ENCODE peak calls at places on chromosomes 16 and 17, in five cellular contexts. K is CD8-positive, alpha-beta T cell; Z is A549; R is PC-3; B is tibial nerve. J is an unnamed sample.

GRCh38 chr17:27421111-27421510 is 35.1 kb upstream of the KSR1 start:
- DNase-seq in K (no peak), Z (no peak), R (no peak), B (no peak), J (no peak)

GRCh38 chr17:10792156-10792555 is 11.7 kb downstream of the TMEM238L start:
- DNase-seq in K (no peak), Z (no peak), R (no peak), B (no peak), J (no peak)

GRCh38 chr17:28928061-28928460 is 23.3 kb downstream of the PHF12 start:
- DNase-seq in K (no peak), Z (no peak), R (no peak), B (no peak), J (no peak)

GRCh38 chr17:66975614-66976378 is 11.3 kb downstream of the CACNG4 start:
- DNase-seq in K (no peak), Z (peak), R (peak), B (no peak), J (no peak)

GRCh38 chr17:49646391-49647255 is 31.3 kb downstream of the SPOP start:
- DNase-seq in K (no peak), Z (peak), R (peak), B (no peak), J (peak)

GRCh38 chr17:39928868-39929651 is 1.5 kb downstream of the LRRC3C start:
- DNase-seq in K (no peak), Z (peak), R (peak), B (no peak), J (peak)

GRCh38 chr16:48526958-48527331 is 83.0 kb downstream of the N4BP1 start:
- DNase-seq in K (no peak), Z (no peak), R (no peak), B (no peak), J (no peak)

GRCh38 chr17:48472485-48473281 is 42.7 kb upstream of the SKAP1 start:
- DNase-seq in K (no peak), Z (peak), R (peak), B (no peak), J (peak)

GRCh38 chr17:7959503-7960253 is 27.7 kb downstream of the CNTROB start:
- DNase-seq in K (no peak), Z (no peak), R (no peak), B (no peak), J (no peak)

GRCh38 chr16:14354561-14355351 is 275.3 kb downstream of the PARN start:
- DNase-seq in K (no peak), Z (peak), R (no peak), B (no peak), J (no peak)

GRCh38 chr16:22681881-22682291 is 132.1 kb upstream of the HS3ST2 start:
- DNase-seq in K (no peak), Z (no peak), R (no peak), B (no peak), J (no peak)

GRCh38 chr16:85296859-85297698 is 184.8 kb upstream of the CIBAR2 start:
- DNase-seq in K (peak), Z (peak), R (peak), B (no peak), J (no peak)

GRCh38 chr16:78256686-78257375 is 157.4 kb downstream of the WWOX start:
- DNase-seq in K (no peak), Z (no peak), R (no peak), B (no peak), J (no peak)

GRCh38 chr17:74446551-74447500 is 14.9 kb downstream of the GPRC5C start:
- DNase-seq in K (no peak), Z (no peak), R (no peak), B (peak), J (no peak)

GRCh38 chr16:11016993-11017392 is 72.6 kb downstream of the CLEC16A start:
- DNase-seq in K (peak), Z (peak), R (peak), B (no peak), J (no peak)

GRCh38 chr17:56528636-56529170 is 64.8 kb upstream of the NOG start:
- DNase-seq in K (no peak), Z (no peak), R (no peak), B (no peak), J (no peak)

GRCh38 chr16:1078579-1079021 is 6.1 kb downstream of the SSTR5 start:
- DNase-seq in K (no peak), Z (peak), R (peak), B (no peak), J (no peak)

GRCh38 chr17:59238904-59239303 is 18.6 kb downstream of the GDPD1 start:
- DNase-seq in K (no peak), Z (no peak), R (no peak), B (no peak), J (no peak)

GRCh38 chr16:84832488-84833141 is 12.8 kb downstream of the CRISPLD2 start:
- DNase-seq in K (no peak), Z (no peak), R (no peak), B (peak), J (peak)

GRCh38 chr17:6279659-6280058 is 155.3 kb downstream of the AIPL1 start:
- DNase-seq in K (no peak), Z (peak), R (peak), B (no peak), J (no peak)

GRCh38 chr17:78727476-78728229 is 54.4 kb downstream of the CYTH1 start:
- DNase-seq in K (no peak), Z (no peak), R (no peak), B (no peak), J (no peak)

GRCh38 chr17:22469101-22469880 is 777.0 kb downstream of the KCNJ18 start:
- DNase-seq in K (no peak), Z (no peak), R (no peak), B (no peak), J (no peak)

GRCh38 chr17:1473170-1473569 is 17.1 kb upstream of the CRK start:
- DNase-seq in K (no peak), Z (no peak), R (no peak), B (no peak), J (no peak)

GRCh38 chr16:85471469-85472431 is 141.4 kb upstream of the GSE1 start:
- DNase-seq in K (no peak), Z (no peak), R (peak), B (no peak), J (no peak)

GRCh38 chr17:31281061-31281460 is 16.0 kb downstream of the OMG start:
- DNase-seq in K (no peak), Z (no peak), R (no peak), B (no peak), J (no peak)

GRCh38 chr17:77324227-77324626 is 183.5 kb downstream of the SEC14L1 start:
- DNase-seq in K (no peak), Z (no peak), R (no peak), B (peak), J (no peak)

GRCh38 chr17:77325826-77326581 is 185.2 kb downstream of the SEC14L1 start:
- DNase-seq in K (no peak), Z (no peak), R (no peak), B (peak), J (no peak)

GRCh38 chr17:77326636-77327035 is 185.9 kb downstream of the SEC14L1 start:
- DNase-seq in K (no peak), Z (no peak), R (no peak), B (peak), J (no peak)

GRCh38 chr17:77327181-77327565 is 186.4 kb downstream of the SEC14L1 start:
- DNase-seq in K (no peak), Z (no peak), R (no peak), B (peak), J (no peak)

GRCh38 chr17:77325537-77325825 is 184.7 kb downstream of the SEC14L1 start:
- DNase-seq in K (no peak), Z (no peak), R (no peak), B (no peak), J (no peak)
- H3K27ac ChIP-seq in K (no peak), Z (peak), R (peak), B (peak), J (peak)

GRCh38 chr17:45235071-45236001 is 13.7 kb downstream of the FMNL1 start:
- DNase-seq in K (peak), Z (peak), R (peak), B (peak), J (peak)

GRCh38 chr17:45238155-45238774 is 16.6 kb downstream of the FMNL1 start:
- DNase-seq in K (no peak), Z (no peak), R (no peak), B (no peak), J (no peak)

GRCh38 chr17:45234641-45235040 is 13.0 kb downstream of the FMNL1 start:
- DNase-seq in K (no peak), Z (peak), R (peak), B (no peak), J (no peak)

GRCh38 chr17:45237686-45238085 is 16.0 kb downstream of the FMNL1 start:
- DNase-seq in K (no peak), Z (no peak), R (no peak), B (no peak), J (no peak)

GRCh38 chr17:45236002-45236606 is 14.4 kb downstream of the FMNL1 start:
- DNase-seq in K (no peak), Z (no peak), R (no peak), B (no peak), J (no peak)
- TF ChIP-seq CTCF in K (peak), Z (peak), R (peak), B (peak), J (no peak)

GRCh38 chr16:57392694-57393093 is 11.9 kb upstream of the CCL17 start:
- DNase-seq in K (no peak), Z (no peak), R (peak), B (no peak), J (no peak)

GRCh38 chr16:57391708-57392107 is 12.9 kb upstream of the CCL17 start:
- DNase-seq in K (no peak), Z (no peak), R (no peak), B (no peak), J (no peak)

GRCh38 chr16:57389087-57389468 is 15.5 kb upstream of the CCL17 start:
- DNase-seq in K (no peak), Z (no peak), R (no peak), B (no peak), J (no peak)

GRCh38 chr16:57390635-57391307 is 13.8 kb upstream of the CCL17 start:
- DNase-seq in K (no peak), Z (no peak), R (no peak), B (no peak), J (no peak)

DNA sequence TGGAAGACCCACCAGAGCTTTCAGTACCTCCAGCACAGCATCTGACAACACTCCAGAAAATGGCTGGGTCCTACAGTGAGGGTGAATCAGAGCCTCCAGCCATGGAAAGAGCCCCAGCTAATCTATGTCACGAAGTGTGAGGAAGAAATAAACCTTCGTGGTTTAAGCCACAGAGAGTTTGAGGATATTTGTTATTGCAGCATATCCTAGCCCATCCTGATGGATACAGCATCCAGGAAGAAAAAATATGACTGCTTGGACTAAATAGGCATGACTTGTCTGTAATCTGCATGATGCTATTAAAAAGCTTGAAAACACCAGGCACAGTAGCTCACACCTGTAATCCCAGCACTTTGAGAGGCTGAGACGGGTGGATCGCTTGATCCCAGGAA is 13.3 kb upstream of the CCL17 start:
- DNase-seq in K (no peak), Z (no peak), R (no peak), B (no peak), J (no peak)
- H3K27ac ChIP-seq in K (no peak), Z (no peak), R (no peak), B (no peak), J (no peak)

GRCh38 chr16:87950765-87951549 is at the start of gene BANP:
- DNase-seq in K (peak), Z (peak), R (peak), B (peak), J (peak)
- TF ChIP-seq CTCF in K (peak), Z (peak), R (peak), B (peak), J (peak)

J was measured in AG04450.